ENCODE peak calls at places on chromosome 5, in ten cellular contexts. One of them, this sample, is unnamed.

GRCh38 chr5:169871816-169872215 is 108.5 kb downstream of the INSYN2B start:
- DNase-seq in fibroblast of mammary gland: no peak
- DNase-seq in NCI-H510A treated with DMSO at 0.1 percent for 48 hours: no peak
- DNase-seq in activated CD8-positive, alpha-beta memory T cell treated with anti-CD3 and anti-CD28 coated beads, Interleukin-2, amount 50 U/mL, for 4 hours: no peak
- DNase-seq in HT1080: no peak
- DNase-seq in heart right ventricle: no peak
- DNase-seq in stimulated activated CD4-positive, alpha-beta T cell treated with anti-CD3 and anti-CD28 coated beads, Interleukin-15, amount 100 ng/mL, for 1 hour: no peak
- DNase-seq in lung: no peak
- DNase-seq in CD8-positive, alpha-beta memory T cell: no peak
- DNase-seq in endothelial cell: no peak
- DNase-seq in this sample: no peak

GRCh38 chr5:108003178-108003577 is 332.4 kb upstream of the EFNA5 start:
- DNase-seq in stimulated activated CD4-positive, alpha-beta T cell treated with anti-CD3 and anti-CD28 coated beads, Interleukin-15, amount 100 ng/mL, for 1 hour: no peak
- DNase-seq in fibroblast of mammary gland: peak
- DNase-seq in HT1080: peak
- DNase-seq in activated CD8-positive, alpha-beta memory T cell treated with anti-CD3 and anti-CD28 coated beads, Interleukin-2, amount 50 U/mL, for 4 hours: no peak
- DNase-seq in NCI-H510A treated with DMSO at 0.1 percent for 48 hours: no peak
- DNase-seq in endothelial cell: no peak
- DNase-seq in CD8-positive, alpha-beta memory T cell: peak
- DNase-seq in lung: no peak
- DNase-seq in heart right ventricle: no peak
- DNase-seq in this sample: no peak

GRCh38 chr5:82987188-82987587 is 90.0 kb downstream of the TMEM167A start:
- DNase-seq in activated CD8-positive, alpha-beta memory T cell treated with anti-CD3 and anti-CD28 coated beads, Interleukin-2, amount 50 U/mL, for 4 hours: no peak
- DNase-seq in fibroblast of mammary gland: no peak
- DNase-seq in CD8-positive, alpha-beta memory T cell: no peak
- DNase-seq in lung: no peak
- DNase-seq in stimulated activated CD4-positive, alpha-beta T cell treated with anti-CD3 and anti-CD28 coated beads, Interleukin-15, amount 100 ng/mL, for 1 hour: no peak
- DNase-seq in heart right ventricle: no peak
- DNase-seq in HT1080: no peak
- DNase-seq in NCI-H510A treated with DMSO at 0.1 percent for 48 hours: no peak
- DNase-seq in endothelial cell: no peak
- DNase-seq in this sample: no peak

GRCh38 chr5:113005454-113005853 is 28.9 kb downstream of the DCP2 start:
- DNase-seq in fibroblast of mammary gland: peak
- DNase-seq in stimulated activated CD4-positive, alpha-beta T cell treated with anti-CD3 and anti-CD28 coated beads, Interleukin-15, amount 100 ng/mL, for 1 hour: no peak
- DNase-seq in heart right ventricle: no peak
- DNase-seq in lung: no peak
- DNase-seq in endothelial cell: no peak
- DNase-seq in HT1080: no peak
- DNase-seq in NCI-H510A treated with DMSO at 0.1 percent for 48 hours: no peak
- DNase-seq in CD8-positive, alpha-beta memory T cell: no peak
- DNase-seq in activated CD8-positive, alpha-beta memory T cell treated with anti-CD3 and anti-CD28 coated beads, Interleukin-2, amount 50 U/mL, for 4 hours: no peak
- DNase-seq in this sample: no peak

GRCh38 chr5:179256229-179257189 is 88.8 kb downstream of the ADAMTS2 start:
- DNase-seq in NCI-H510A treated with DMSO at 0.1 percent for 48 hours: no peak
- DNase-seq in lung: no peak
- DNase-seq in CD8-positive, alpha-beta memory T cell: no peak
- DNase-seq in HT1080: no peak
- DNase-seq in endothelial cell: no peak
- DNase-seq in heart right ventricle: no peak
- DNase-seq in fibroblast of mammary gland: no peak
- DNase-seq in activated CD8-positive, alpha-beta memory T cell treated with anti-CD3 and anti-CD28 coated beads, Interleukin-2, amount 50 U/mL, for 4 hours: no peak
- DNase-seq in stimulated activated CD4-positive, alpha-beta T cell treated with anti-CD3 and anti-CD28 coated beads, Interleukin-15, amount 100 ng/mL, for 1 hour: no peak
- DNase-seq in this sample: no peak

GRCh38 chr5:95958308-95959014 is 3.2 kb downstream of the ELL2 start:
- DNase-seq in CD8-positive, alpha-beta memory T cell: no peak
- DNase-seq in endothelial cell: no peak
- DNase-seq in fibroblast of mammary gland: peak
- DNase-seq in lung: no peak
- DNase-seq in heart right ventricle: no peak
- DNase-seq in NCI-H510A treated with DMSO at 0.1 percent for 48 hours: no peak
- DNase-seq in activated CD8-positive, alpha-beta memory T cell treated with anti-CD3 and anti-CD28 coated beads, Interleukin-2, amount 50 U/mL, for 4 hours: no peak
- DNase-seq in HT1080: peak
- DNase-seq in stimulated activated CD4-positive, alpha-beta T cell treated with anti-CD3 and anti-CD28 coated beads, Interleukin-15, amount 100 ng/mL, for 1 hour: no peak
- DNase-seq in this sample: peak

GRCh38 chr5:78886650-78887230 is 98.4 kb downstream of the ARSB start:
- DNase-seq in lung: no peak
- DNase-seq in fibroblast of mammary gland: peak
- DNase-seq in stimulated activated CD4-positive, alpha-beta T cell treated with anti-CD3 and anti-CD28 coated beads, Interleukin-15, amount 100 ng/mL, for 1 hour: no peak
- DNase-seq in HT1080: peak
- DNase-seq in heart right ventricle: no peak
- DNase-seq in CD8-positive, alpha-beta memory T cell: no peak
- DNase-seq in NCI-H510A treated with DMSO at 0.1 percent for 48 hours: no peak
- DNase-seq in endothelial cell: no peak
- DNase-seq in activated CD8-positive, alpha-beta memory T cell treated with anti-CD3 and anti-CD28 coated beads, Interleukin-2, amount 50 U/mL, for 4 hours: no peak
- DNase-seq in this sample: no peak

GRCh38 chr5:150186796-150187356 is 3.0 kb upstream of the SLC6A7 start:
- DNase-seq in stimulated activated CD4-positive, alpha-beta T cell treated with anti-CD3 and anti-CD28 coated beads, Interleukin-15, amount 100 ng/mL, for 1 hour: no peak
- DNase-seq in lung: no peak
- DNase-seq in endothelial cell: no peak
- DNase-seq in NCI-H510A treated with DMSO at 0.1 percent for 48 hours: no peak
- DNase-seq in activated CD8-positive, alpha-beta memory T cell treated with anti-CD3 and anti-CD28 coated beads, Interleukin-2, amount 50 U/mL, for 4 hours: no peak
- DNase-seq in HT1080: no peak
- DNase-seq in fibroblast of mammary gland: no peak
- DNase-seq in CD8-positive, alpha-beta memory T cell: no peak
- DNase-seq in heart right ventricle: no peak
- DNase-seq in this sample: no peak

GRCh38 chr5:129460951-129461815 is 1.1 kb downstream of the ADAMTS19 start:
- DNase-seq in endothelial cell: peak
- DNase-seq in NCI-H510A treated with DMSO at 0.1 percent for 48 hours: peak
- DNase-seq in stimulated activated CD4-positive, alpha-beta T cell treated with anti-CD3 and anti-CD28 coated beads, Interleukin-15, amount 100 ng/mL, for 1 hour: no peak
- DNase-seq in fibroblast of mammary gland: no peak
- DNase-seq in heart right ventricle: peak
- DNase-seq in activated CD8-positive, alpha-beta memory T cell treated with anti-CD3 and anti-CD28 coated beads, Interleukin-2, amount 50 U/mL, for 4 hours: no peak
- DNase-seq in HT1080: peak
- DNase-seq in lung: no peak
- DNase-seq in CD8-positive, alpha-beta memory T cell: no peak
- DNase-seq in this sample: no peak

GRCh38 chr5:64942460-64942859 is 173.7 kb downstream of the CWC27 start:
- DNase-seq in fibroblast of mammary gland: no peak
- DNase-seq in endothelial cell: no peak
- DNase-seq in lung: no peak
- DNase-seq in CD8-positive, alpha-beta memory T cell: no peak
- DNase-seq in activated CD8-positive, alpha-beta memory T cell treated with anti-CD3 and anti-CD28 coated beads, Interleukin-2, amount 50 U/mL, for 4 hours: no peak
- DNase-seq in HT1080: no peak
- DNase-seq in NCI-H510A treated with DMSO at 0.1 percent for 48 hours: no peak
- DNase-seq in stimulated activated CD4-positive, alpha-beta T cell treated with anti-CD3 and anti-CD28 coated beads, Interleukin-15, amount 100 ng/mL, for 1 hour: no peak
- DNase-seq in heart right ventricle: no peak
- DNase-seq in this sample: no peak

GRCh38 chr5:153699035-153699434 is 208.6 kb downstream of the GRIA1 start:
- DNase-seq in heart right ventricle: no peak
- DNase-seq in HT1080: peak
- DNase-seq in lung: no peak
- DNase-seq in CD8-positive, alpha-beta memory T cell: no peak
- DNase-seq in stimulated activated CD4-positive, alpha-beta T cell treated with anti-CD3 and anti-CD28 coated beads, Interleukin-15, amount 100 ng/mL, for 1 hour: no peak
- DNase-seq in NCI-H510A treated with DMSO at 0.1 percent for 48 hours: no peak
- DNase-seq in fibroblast of mammary gland: peak
- DNase-seq in endothelial cell: no peak
- DNase-seq in activated CD8-positive, alpha-beta memory T cell treated with anti-CD3 and anti-CD28 coated beads, Interleukin-2, amount 50 U/mL, for 4 hours: no peak
- DNase-seq in this sample: no peak